ENCODE peak calls at places on chromosomes 3 and 15, in eight cellular contexts. Y is HepG2; R is GM23248; J is CD4-positive, alpha-beta memory T cell; B is right cardiac atrium; Z is astrocyte; U is neural progenitor cell; D is PC-9. L is an unnamed sample.

GRCh38 chr15:69862540-69862939 is 235.2 kb downstream of the TLE3 start:
- DNase-seq in U (no peak), Y (no peak), Z (no peak), R (no peak), J (no peak), D (no peak), B (no peak), L (peak)

GRCh38 chr3:140602781-140603180 is 75.1 kb upstream of the TRIM42 start:
- DNase-seq in U (no peak), B (no peak), Y (no peak), Z (no peak), J (no peak), D (no peak), R (no peak), L (no peak)

GRCh38 chr3:71536376-71536965 is 47.1 kb downstream of the FOXP1 start:
- DNase-seq in J (no peak), R (peak), B (no peak), D (no peak), U (no peak), Y (no peak), Z (peak), L (peak)

GRCh38 chr3:126100688-126101301 is 16.9 kb upstream of the SLC41A3 start:
- DNase-seq in Y (no peak), D (no peak), U (no peak), J (no peak), B (peak), R (peak), Z (peak), L (no peak)

GRCh38 chr15:29037997-29038700 is 152.4 kb downstream of the APBA2 start:
- DNase-seq in B (no peak), Z (peak), J (no peak), R (no peak), U (no peak), Y (no peak), D (no peak), L (peak)

GRCh38 chr3:53478921-53479664 is 15.3 kb upstream of the CACNA1D start:
- DNase-seq in R (no peak), J (no peak), D (no peak), U (no peak), B (no peak), Z (no peak), Y (peak), L (no peak)

GRCh38 chr3:174247671-174248070 is 611.5 kb upstream of the NAALADL2 start:
- DNase-seq in Z (no peak), R (no peak), Y (no peak), J (no peak), U (no peak), B (no peak), D (no peak), L (no peak)

GRCh38 chr3:153291052-153291689 is 129.1 kb downstream of the RAP2B start:
- DNase-seq in Y (peak), J (peak), U (peak), D (no peak), Z (no peak), R (peak), B (no peak), L (peak)

GRCh38 chr3:62500556-62501294 is 127.4 kb upstream of the FEZF2 start:
- DNase-seq in B (no peak), U (peak), Z (no peak), D (no peak), R (no peak), J (no peak), Y (no peak), L (no peak)

GRCh38 chr15:58666957-58667356 is 82.5 kb downstream of the ADAM10 start:
- DNase-seq in Y (no peak), U (no peak), Z (peak), D (peak), R (peak), J (no peak), B (no peak), L (peak)

GRCh38 chr3:126916546-126916945 is 66.4 kb upstream of the PLXNA1 start:
- DNase-seq in Z (no peak), R (no peak), J (no peak), U (no peak), Y (no peak), D (no peak), B (no peak), L (no peak)

GRCh38 chr15:56613826-56614225 is 119.5 kb downstream of the ZNF280D start:
- DNase-seq in B (no peak), J (no peak), D (no peak), Y (no peak), U (no peak), Z (no peak), R (no peak), L (no peak)
- H3K4me3 ChIP-seq in B (no peak), J (no peak), D (no peak), Y (no peak), U (no peak), Z (no peak), R (no peak), L (no peak)

GRCh38 chr15:90338483-90338980 is 13.6 kb upstream of the ZNF774 start:
- DNase-seq in D (peak), R (no peak), Z (no peak), B (no peak), U (no peak), J (no peak), Y (no peak), L (no peak)
- H3K4me3 ChIP-seq in D (no peak), R (no peak), Z (no peak), B (no peak), U (no peak), J (no peak), Y (no peak), L (no peak)

DNA sequence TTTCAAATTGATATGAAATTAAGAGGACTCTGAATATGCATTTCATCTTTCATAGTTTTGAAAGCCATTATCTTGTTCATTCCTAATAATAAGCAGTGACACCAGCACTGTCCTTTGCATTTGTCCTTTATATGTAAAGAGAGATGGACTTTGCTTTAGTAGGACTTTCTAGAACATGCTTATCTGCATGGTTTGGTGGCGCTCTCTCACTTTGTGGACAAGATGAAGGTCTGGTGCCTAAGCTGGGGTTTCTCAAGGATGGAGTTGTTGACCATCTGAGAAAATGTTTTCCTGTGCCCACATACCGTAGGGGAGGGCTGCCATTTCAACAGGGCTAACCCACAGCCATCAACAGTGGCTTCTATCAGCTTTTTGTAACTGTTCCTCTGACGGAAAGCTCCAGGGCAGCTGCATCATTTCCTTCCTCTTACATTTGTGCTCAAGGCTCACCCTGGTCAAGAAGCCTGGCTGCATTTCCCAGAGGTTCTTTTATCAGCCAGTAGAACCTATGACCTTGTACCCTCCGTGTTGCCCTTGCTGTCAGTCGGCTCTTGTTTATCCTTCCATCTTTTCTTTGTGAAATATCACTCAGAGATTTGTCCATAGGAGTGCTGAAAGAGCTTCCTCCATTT is 44.5 kb downstream of the ABHD2 start:
- DNase-seq in U (no peak), Y (peak), J (no peak), R (no peak), Z (no peak), D (no peak), B (no peak), L (no peak)
- H3K4me3 ChIP-seq in U (no peak), Y (no peak), J (no peak), R (no peak), Z (no peak), D (no peak), B (no peak), L (no peak)

GRCh38 chr15:45660231-45660979 is 25.6 kb downstream of the SQOR start:
- DNase-seq in D (peak), R (no peak), Z (no peak), U (no peak), B (no peak), Y (no peak), J (no peak), L (no peak)
- H3K4me3 ChIP-seq in D (no peak), R (no peak), Z (no peak), U (no peak), B (no peak), Y (no peak), J (no peak), L (no peak)

DNA sequence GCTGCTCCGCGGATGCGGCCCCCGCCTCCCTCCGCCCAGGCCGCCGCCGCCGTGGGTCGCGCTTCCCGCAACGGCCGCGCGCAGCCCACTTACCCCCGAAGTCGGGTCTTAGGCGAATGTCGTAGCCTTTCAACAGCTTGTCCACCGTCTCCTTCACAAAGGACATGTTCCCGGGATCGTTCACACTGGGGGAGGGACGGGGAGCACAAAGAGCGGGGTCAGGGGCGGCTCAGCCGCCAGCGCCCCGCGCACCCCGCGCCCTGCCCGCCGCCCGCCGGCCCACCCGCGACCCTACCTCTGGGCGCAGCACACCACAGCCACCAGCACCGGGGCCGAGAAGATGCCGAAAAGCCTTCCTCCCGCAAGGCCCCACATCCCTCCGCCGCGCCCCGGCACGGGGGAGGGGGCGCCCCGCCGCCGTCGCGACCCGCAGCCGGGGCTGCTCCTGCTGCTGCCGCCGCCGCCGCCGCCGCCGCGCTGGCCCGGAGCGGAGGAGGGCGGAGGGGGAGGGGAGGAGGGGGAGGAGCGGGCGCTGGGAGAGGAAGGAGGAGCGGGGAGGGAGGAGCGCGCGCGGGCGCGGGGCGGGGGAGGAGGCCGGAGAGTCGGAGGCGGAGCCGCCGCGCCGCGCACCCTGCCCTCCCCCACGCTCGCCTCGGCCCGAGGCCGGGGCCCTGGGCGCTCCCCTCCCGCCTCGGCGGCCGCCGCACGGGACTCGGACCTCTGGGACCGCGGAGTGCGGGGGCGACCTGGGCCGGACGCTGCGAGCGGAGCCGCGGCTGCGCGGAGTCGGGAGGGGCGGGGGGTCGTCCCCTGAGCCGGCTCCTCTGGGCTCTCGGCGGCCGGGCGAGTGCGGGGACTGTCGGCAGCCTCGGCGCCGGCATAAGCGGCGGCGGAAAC is at the start of gene GABRB3:
- DNase-seq in R (peak), Z (no peak), J (no peak), Y (no peak), B (peak), U (peak), D (no peak), L (peak)
- H3K4me3 ChIP-seq in R (no peak), Z (peak), J (no peak), Y (no peak), B (peak), U (peak), D (no peak), L (no peak)

GRCh38 chr15:79283252-79284048 is 928 bp downstream of the ANKRD34C start:
- DNase-seq in R (peak), U (peak), B (peak), J (peak), Z (peak), Y (no peak), D (no peak), L (peak)

DNA sequence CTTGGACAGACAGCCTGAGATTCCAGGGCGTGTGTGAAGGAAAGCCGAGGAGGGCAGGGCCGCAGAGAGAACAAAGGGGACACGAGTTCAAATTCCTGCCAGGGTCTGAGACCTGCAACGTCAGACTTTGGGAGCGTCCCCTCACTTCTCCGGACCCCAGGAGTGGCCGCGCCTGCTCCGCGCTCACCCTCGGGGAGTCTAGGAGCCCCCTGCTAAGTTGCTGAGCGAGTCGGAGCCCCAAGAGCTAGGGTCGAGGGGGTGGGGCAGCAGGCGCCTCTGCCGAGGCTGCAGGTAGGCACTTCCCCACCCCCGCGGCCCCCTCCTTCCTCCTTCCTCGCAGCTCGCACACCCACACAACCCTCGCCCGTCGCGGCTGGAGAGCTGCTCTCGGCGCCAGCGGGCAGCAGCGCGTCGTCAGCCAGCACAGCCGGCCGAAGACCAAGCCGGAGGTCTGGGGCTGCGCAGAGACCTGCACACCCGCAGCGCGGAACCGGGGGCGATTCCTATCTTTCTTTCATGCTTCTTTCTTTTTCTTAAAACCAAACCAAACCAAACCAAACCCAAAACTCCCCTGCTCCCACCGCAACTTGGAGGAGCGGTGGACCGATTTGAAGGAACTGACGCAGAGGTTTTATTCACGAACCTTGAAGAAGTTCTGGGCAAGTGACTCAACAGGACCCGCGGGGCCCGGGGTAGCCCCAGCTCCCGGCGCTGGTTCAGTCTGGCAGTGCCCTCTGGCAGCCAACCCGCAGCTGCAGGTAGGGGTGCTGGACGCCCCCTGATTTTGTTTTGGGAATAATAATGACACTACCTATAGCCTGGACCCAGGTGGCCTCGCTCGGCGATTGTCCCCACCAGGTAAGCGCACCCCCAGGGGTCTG is at the start of gene ANKRD34C:
- DNase-seq in R (no peak), U (peak), Y (no peak), J (no peak), B (no peak), Z (no peak), D (no peak), L (no peak)
- H3K4me3 ChIP-seq in R (no peak), U (peak), Y (no peak), J (no peak), B (no peak), Z (no peak), D (no peak), L (no peak)

GRCh38 chr3:184583345-184584000 is 21.9 kb downstream of the EPHB3 start:
- DNase-seq in B (peak), D (no peak), Z (no peak), Y (no peak), J (no peak), R (peak), U (peak), L (no peak)
- H3K4me3 ChIP-seq in B (peak), D (no peak), Z (peak), Y (no peak), J (no peak), R (peak), U (peak), L (peak)